ENCODE peak calls at places on chromosomes 3 and 15, in nine cellular contexts. C is SK-N-SH, S is stomach, H is breast epithelium, B is upper lobe of left lung, X is HCT116, M is suprapubic skin, I is HepG2, U is transverse colon. D is an unnamed sample. For H3K4me1 and H3K9me3, the result is how much of the 10 kb centered on the place peaks cover.

GRCh38 chr3:18489939-18490338 is 64.8 kb upstream of the SATB1 start:
- DNase-seq in S (no peak), U (no peak), H (no peak), I (no peak), C (no peak), B (no peak), M (no peak), X (no peak), D (no peak)

GRCh38 chr15:52287114-52287513 is 8.5 kb downstream of the MYO5C start:
- DNase-seq in X (no peak), U (peak), I (no peak), H (no peak), S (no peak), C (no peak), M (no peak), B (no peak), D (no peak)

GRCh38 chr3:135995766-135996165 is 30.2 kb downstream of the PPP2R3A start:
- DNase-seq in M (no peak), C (no peak), I (no peak), B (no peak), X (no peak), H (no peak), U (no peak), S (no peak), D (no peak)

GRCh38 chr3:129723558-129724324 is 117.3 kb upstream of the PLXND1 start:
- DNase-seq in U (peak), I (no peak), M (peak), H (no peak), X (no peak), C (no peak), S (no peak), B (peak), D (peak)

GRCh38 chr3:131658115-131658514 is 155.3 kb upstream of the MRPL3 start:
- DNase-seq in M (no peak), S (no peak), X (no peak), H (no peak), B (no peak), I (peak), U (no peak), C (no peak), D (no peak)

GRCh38 chr3:128425846-128426127 is 40.9 kb downstream of the DNAJB8 start:
- DNase-seq in C (no peak), M (no peak), B (no peak), H (no peak), I (no peak), X (no peak), U (no peak), S (no peak), D (no peak)

GRCh38 chr3:118970819-118971218 is 63.8 kb downstream of the IGSF11 start:
- DNase-seq in U (no peak), H (no peak), B (no peak), C (peak), I (no peak), X (no peak), S (no peak), M (no peak), D (no peak)

GRCh38 chr3:135329479-135329878 is 534.4 kb downstream of the EPHB1 start:
- DNase-seq in M (no peak), C (peak), I (no peak), U (no peak), B (no peak), S (no peak), H (no peak), X (no peak), D (no peak)

GRCh38 chr15:40436116-40436891 is 4.4 kb upstream of the BAHD1 start:
- DNase-seq in M (no peak), U (peak), X (no peak), S (no peak), H (no peak), C (peak), B (no peak), I (no peak), D (no peak)

GRCh38 chr15:25900426-25900825 is 37.3 kb upstream of the ATP10A start:
- DNase-seq in I (no peak), U (no peak), M (no peak), X (no peak), H (no peak), S (no peak), C (no peak), B (no peak), D (no peak)

GRCh38 chr3:155102329-155102728 is 22.2 kb downstream of the MME start:
- DNase-seq in M (no peak), I (no peak), U (no peak), H (no peak), S (no peak), X (no peak), B (no peak), C (no peak), D (no peak)

GRCh38 chr15:90174140-90174891 is 26.8 kb upstream of the SEMA4B start:
- DNase-seq in B (peak), H (peak), S (peak), I (no peak), X (no peak), M (peak), C (peak), U (peak), D (peak)

GRCh38 chr15:48049736-48050135 is 71.1 kb upstream of the SLC24A5 start:
- DNase-seq in M (no peak), H (no peak), B (no peak), U (no peak), X (no peak), C (no peak), I (no peak), S (no peak), D (no peak)

GRCh38 chr3:134312072-134312872 is 61.6 kb upstream of the RYK start:
- DNase-seq in X (no peak), C (peak), I (no peak), H (no peak), B (peak), S (peak), U (no peak), M (peak), D (no peak)

GRCh38 chr15:63347074-63347859 is 34.4 kb downstream of the CA12 start:
- DNase-seq in M (no peak), C (peak), U (no peak), H (no peak), B (no peak), X (no peak), S (no peak), I (no peak), D (no peak)

GRCh38 chr15:88994286-88994685 is 81.1 kb upstream of the MFGE8 start:
- DNase-seq in H (no peak), C (no peak), S (no peak), X (no peak), I (no peak), B (no peak), M (no peak), U (no peak), D (no peak)

GRCh38 chr15:93515256-93516044 is 426.4 kb upstream of the RGMA start:
- DNase-seq in C (no peak), X (no peak), U (no peak), B (no peak), M (no peak), S (no peak), H (no peak), I (no peak), D (peak)

GRCh38 chr3:18559323-18559972 is 134.3 kb upstream of the SATB1 start:
- DNase-seq in M (no peak), X (peak), S (peak), H (no peak), U (peak), C (peak), B (peak), I (peak), D (no peak)

GRCh38 chr15:46441294-46442062 is 806.6 kb downstream of the SQOR start:
- DNase-seq in B (no peak), X (no peak), S (no peak), I (no peak), C (no peak), H (no peak), M (no peak), U (no peak), D (no peak)

GRCh38 chr3:63918321-63918720 is 6.1 kb upstream of the SCAANT1 start:
- DNase-seq in U (no peak), X (no peak), B (no peak), I (no peak), H (no peak), C (no peak), M (no peak), S (no peak), D (no peak)

GRCh38 chr15:83504365-83504764 is 57.2 kb downstream of the SH3GL3 start:
- DNase-seq in C (no peak), I (no peak), X (no peak), U (no peak), S (no peak), H (no peak), M (no peak), B (no peak), D (no peak)

GRCh38 chr3:27511724-27512422 is 27.7 kb upstream of the SLC4A7 start:
- DNase-seq in X (no peak), M (no peak), U (no peak), C (no peak), I (no peak), B (no peak), H (no peak), S (no peak), D (no peak)

GRCh38 chr3:167684389-167684993 is 30.7 kb upstream of the WDR49 start:
- DNase-seq in B (peak), S (no peak), M (no peak), U (no peak), H (no peak), I (peak), C (peak), X (peak), D (no peak)

GRCh38 chr3:56800373-56801150 is 1.2 kb downstream of the ARHGEF3 start:
- DNase-seq in I (no peak), M (no peak), U (peak), H (no peak), S (peak), X (no peak), C (no peak), B (peak), D (no peak)

GRCh38 chr3:119170821-119171220 is 2.6 kb upstream of the UPK1B start:
- DNase-seq in M (no peak), C (no peak), H (no peak), B (no peak), X (no peak), I (no peak), U (no peak), S (no peak), D (no peak)

GRCh38 chr15:46751303-46751702 is 966.0 kb upstream of the SEMA6D start:
- DNase-seq in H (no peak), I (no peak), M (no peak), X (no peak), U (no peak), C (no peak), B (no peak), S (no peak), D (no peak)

GRCh38 chr3:2454865-2455264 is 356.2 kb downstream of the CNTN4 start:
- DNase-seq in H (no peak), M (no peak), B (no peak), U (no peak), C (no peak), I (no peak), X (no peak), S (no peak), D (no peak)

GRCh38 chr3:114804099-114804498 is 343.0 kb downstream of the ZBTB20 start:
- DNase-seq in B (no peak), C (no peak), X (no peak), M (no peak), H (no peak), S (no peak), I (no peak), U (no peak), D (no peak)

GRCh38 chr15:24318981-24319380 is 356.6 kb upstream of the NPAP1 start:
- DNase-seq in C (no peak), M (no peak), I (no peak), U (no peak), X (no peak), B (no peak), H (no peak), S (no peak), D (no peak)

GRCh38 chr15:37135225-37135624 is 34.9 kb upstream of the MEIS2 start:
- DNase-seq in X (peak), H (no peak), U (no peak), B (no peak), S (no peak), M (no peak), C (no peak), I (no peak), D (no peak)

GRCh38 chr15:75140080-75140879 is 61.4 kb upstream of the C15orf39 start:
- DNase-seq in I (peak), X (no peak), M (no peak), H (no peak), B (peak), S (no peak), U (no peak), C (no peak), D (no peak)

GRCh38 chr15:75666823-75667501 is 19.2 kb downstream of the SNX33 start:
- DNase-seq in X (peak), M (peak), H (no peak), U (peak), B (peak), S (peak), C (no peak), I (peak), D (no peak)

GRCh38 chr15:27993996-27994775 is 104.9 kb downstream of the OCA2 start:
- DNase-seq in H (no peak), C (peak), U (no peak), B (no peak), X (no peak), M (no peak), I (no peak), S (no peak), D (no peak)

GRCh38 chr15:39874890-39875549 is 45.0 kb downstream of the GPR176 start:
- DNase-seq in U (peak), B (peak), M (no peak), H (no peak), S (peak), X (peak), C (peak), I (peak), D (no peak)

GRCh38 chr3:107525101-107525953 is 2.6 kb downstream of the BBX start:
- DNase-seq in B (peak), X (no peak), M (peak), C (peak), I (no peak), U (peak), H (peak), S (peak), D (peak)

GRCh38 chr3:48088056-48088748 is 72.0 kb upstream of the MAP4 start:
- DNase-seq in I (no peak), B (no peak), C (peak), H (no peak), X (no peak), S (peak), M (peak), U (no peak), D (peak)

GRCh38 chr15:50353251-50353998 is 1.6 kb downstream of the GABPB1 start:
- DNase-seq in X (no peak), M (no peak), I (no peak), B (no peak), S (no peak), U (no peak), H (no peak), C (no peak), D (no peak)
- H3K4me1 ChIP-seq in X (under half), M (half or more), I (half or more), B (under half), S (under half), U (half or more), H (under half), C (under half), D (half or more)

DNA sequence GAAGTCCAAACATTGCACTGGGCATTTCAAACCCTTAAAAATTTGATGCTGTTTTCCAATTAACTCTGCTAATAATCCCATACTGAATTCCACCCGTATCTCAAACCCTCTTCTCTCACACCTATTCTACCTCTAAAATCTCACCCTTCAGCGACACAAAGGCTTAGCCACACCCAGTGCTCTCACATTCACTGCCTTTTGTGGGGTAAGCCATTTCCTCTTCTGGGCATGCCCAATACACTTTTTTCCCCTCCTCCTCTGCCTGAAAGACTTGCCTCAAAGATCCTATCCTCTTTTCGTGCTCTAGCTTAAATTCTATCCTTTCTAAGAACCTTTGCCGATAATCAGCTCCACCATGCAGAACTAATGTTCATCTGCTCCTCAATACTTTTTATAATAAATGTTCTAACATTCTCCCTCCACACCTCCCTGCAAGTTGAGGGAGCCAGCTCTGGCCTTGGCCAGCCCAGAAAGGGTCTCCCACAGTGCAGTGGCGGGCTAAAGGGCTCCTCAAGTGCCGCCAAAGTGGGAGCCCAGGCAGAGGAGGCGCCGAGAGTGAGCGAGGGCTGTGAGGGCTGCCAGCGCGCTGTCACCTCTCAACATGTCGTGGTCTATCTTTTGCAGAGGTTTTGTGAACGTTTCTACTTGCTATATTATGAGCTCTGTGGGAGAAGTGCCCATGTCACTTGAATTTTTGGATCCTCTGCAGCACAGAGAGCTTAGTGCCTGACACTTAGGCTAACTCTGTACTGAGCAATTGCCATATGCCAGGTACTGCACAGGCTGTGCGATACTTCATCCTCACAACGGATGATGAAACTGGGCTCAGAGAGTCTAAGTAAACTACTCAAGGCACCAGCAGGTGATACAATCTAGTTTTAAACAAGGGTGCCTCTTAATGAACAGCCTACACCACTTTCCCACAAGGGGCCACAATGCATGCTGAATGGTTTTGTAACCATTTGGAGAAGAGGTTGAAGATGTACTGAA is 53.6 kb upstream of the BCL6 start:
- DNase-seq in M (no peak), B (peak), S (no peak), H (no peak), X (no peak), U (no peak), C (no peak), I (no peak), D (no peak)
- TF ChIP-seq POLR2AphosphoS5 in M (no peak), B (no peak), S (no peak), H (no peak), X (no peak), U (no peak), C (no peak), I (no peak), D (no peak)

DNA sequence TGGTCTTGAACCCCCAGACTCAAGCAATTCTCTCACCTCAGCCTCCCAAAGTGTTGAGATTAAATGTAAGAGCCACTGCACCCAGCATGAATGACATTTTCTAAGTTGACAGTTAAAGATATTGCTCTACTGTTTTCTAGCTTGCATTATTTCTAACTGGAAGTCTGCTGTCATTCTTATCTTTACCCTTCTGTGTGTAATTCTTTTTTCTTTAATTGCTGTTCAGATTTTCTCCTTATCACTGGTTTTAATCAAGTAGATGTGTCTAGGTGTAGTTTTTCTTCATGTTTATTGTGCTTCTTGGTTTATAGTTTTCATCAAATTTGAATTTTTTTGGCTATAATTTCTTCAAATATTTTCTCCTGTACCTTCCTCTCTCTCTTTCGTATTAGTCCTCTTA is 4.9 kb downstream of the PARP15 start:
- DNase-seq in U (no peak), C (no peak), S (no peak), B (no peak), X (no peak), I (no peak), M (no peak), H (no peak), D (no peak)
- H3K9me3 ChIP-seq in U (under half), C (under half), S (under half), B (under half), X (under half), I (under half), M (under half), H (under half), D (under half)

DNA sequence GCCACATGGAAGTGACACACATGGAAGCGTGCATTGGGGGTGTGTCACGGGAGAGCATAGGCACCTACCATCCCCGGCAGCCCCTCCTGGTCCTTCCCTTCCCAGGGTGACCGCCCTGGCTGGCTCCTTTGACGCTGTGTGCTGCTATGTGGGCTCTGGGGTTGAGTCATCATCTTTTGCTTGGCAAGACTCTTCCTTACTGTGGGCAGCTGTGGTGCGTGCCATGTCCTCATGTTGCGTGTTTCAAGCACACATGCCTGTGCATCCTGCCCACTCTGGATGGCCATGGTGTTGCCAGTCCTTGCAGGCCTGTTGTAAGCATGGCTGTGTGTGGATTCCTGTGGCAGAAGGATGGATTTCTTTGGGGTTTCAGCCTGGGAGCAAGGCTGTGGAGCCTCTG is 14.0 kb downstream of the PLXNA1 start:
- DNase-seq in H (no peak), B (no peak), C (no peak), S (no peak), I (no peak), X (no peak), U (no peak), M (no peak), D (no peak)
- H3K4me1 ChIP-seq in H (under half), B (under half), C (half or more), S (under half), I (under half), X (under half), U (under half), M (half or more), D (under half)